ENCODE peak calls at places on chromosomes 16 and 17, in six cellular contexts. Y is endothelial cell of umbilical vein, P is IMR-90, K is astrocyte, Z is SK-N-SH, W is K562. I is an unnamed sample.

GRCh38 chr17:81705518-81706231 is 2.5 kb downstream of the MRPL12 start:
- DNase-seq in W (no peak), Z (no peak), K (no peak), Y (no peak), P (no peak), I (no peak)

GRCh38 chr17:58577696-58578095 is 63.3 kb upstream of the MTMR4 start:
- DNase-seq in Z (peak; percentile 56), K (peak; percentile 6), W (peak; percentile 78), Y (peak; percentile 30), P (peak; percentile 36), I (peak; percentile 81)

GRCh38 chr16:89909777-89910716 is 8.6 kb upstream of the MC1R start:
- DNase-seq in P (peak; percentile 64), K (peak; percentile 60), W (peak; percentile 82), Z (peak; percentile 92), Y (peak; percentile 57), I (peak; percentile 93)

GRCh38 chr16:82882249-82882648 is 255.5 kb downstream of the CDH13 start:
- DNase-seq in W (no peak), Y (no peak), P (no peak), Z (no peak), K (no peak), I (no peak)

GRCh38 chr17:44327715-44328449 is 3.3 kb upstream of the SLC25A39 start:
- DNase-seq in K (no peak), W (no peak), Y (no peak), Z (no peak), P (no peak), I (no peak)

GRCh38 chr17:45438931-45439610 is 6.4 kb upstream of the ARHGAP27 start:
- DNase-seq in K (no peak), P (no peak), Z (no peak), W (no peak), Y (no peak), I (no peak)

GRCh38 chr17:78144736-78145641 is 1.2 kb upstream of the C17orf99 start:
- DNase-seq in Y (no peak), P (no peak), K (no peak), Z (no peak), W (no peak), I (no peak)

GRCh38 chr16:26787924-26788323 is 278.8 kb upstream of the C16orf82 start:
- DNase-seq in P (no peak), Z (peak; percentile 4), Y (no peak), W (peak; percentile 45), K (no peak), I (no peak)

GRCh38 chr17:17387461-17388362 is 84.5 kb downstream of the NT5M start:
- DNase-seq in Y (no peak), P (no peak), Z (no peak), K (no peak), W (peak; percentile 18), I (peak; percentile 12)

GRCh38 chr17:79850571-79851460 is 11.6 kb upstream of the CBX4 start:
- DNase-seq in P (peak; percentile 86), Z (no peak), W (peak; percentile 48), K (peak; percentile 84), Y (no peak), I (peak; percentile 90)

GRCh38 chr16:67391424-67392300 is 1.6 kb downstream of the TPPP3 start:
- DNase-seq in W (no peak), K (no peak), P (no peak), Y (no peak), Z (peak; percentile 50), I (peak; percentile 49)

GRCh38 chr17:146983-147761 is 9.8 kb downstream of the SCGB1C2 start:
- DNase-seq in K (no peak), P (no peak), Z (no peak), W (no peak), Y (no peak), I (no peak)

GRCh38 chr16:56301391-56301850 is 110.1 kb downstream of the GNAO1 start:
- DNase-seq in K (peak; percentile 64), W (no peak), Y (no peak), Z (no peak), P (peak; percentile 46), I (peak; percentile 29)

GRCh38 chr17:17104494-17104893 is 62.2 kb downstream of the MPRIP start:
- DNase-seq in W (no peak), P (no peak), Y (no peak), K (no peak), Z (no peak), I (no peak)

GRCh38 chr16:19528666-19529065 is 4.9 kb downstream of the CCP110 start:
- DNase-seq in Y (no peak), Z (no peak), W (no peak), P (no peak), K (no peak), I (no peak)

GRCh38 chr16:15682105-15682570 is 32.1 kb downstream of the NDE1 start:
- DNase-seq in Z (no peak), K (peak; percentile 56), P (peak; percentile 84), Y (peak; percentile 84), W (peak; percentile 86), I (peak; percentile 91)
- H3K9ac ChIP-seq in Z (no peak overlapping the region), K (no peak overlapping the region), P (no peak overlapping the region), Y (no peak overlapping the region), W (no peak overlapping the region), I (peak overlapping the region; percentile 34)

DNA sequence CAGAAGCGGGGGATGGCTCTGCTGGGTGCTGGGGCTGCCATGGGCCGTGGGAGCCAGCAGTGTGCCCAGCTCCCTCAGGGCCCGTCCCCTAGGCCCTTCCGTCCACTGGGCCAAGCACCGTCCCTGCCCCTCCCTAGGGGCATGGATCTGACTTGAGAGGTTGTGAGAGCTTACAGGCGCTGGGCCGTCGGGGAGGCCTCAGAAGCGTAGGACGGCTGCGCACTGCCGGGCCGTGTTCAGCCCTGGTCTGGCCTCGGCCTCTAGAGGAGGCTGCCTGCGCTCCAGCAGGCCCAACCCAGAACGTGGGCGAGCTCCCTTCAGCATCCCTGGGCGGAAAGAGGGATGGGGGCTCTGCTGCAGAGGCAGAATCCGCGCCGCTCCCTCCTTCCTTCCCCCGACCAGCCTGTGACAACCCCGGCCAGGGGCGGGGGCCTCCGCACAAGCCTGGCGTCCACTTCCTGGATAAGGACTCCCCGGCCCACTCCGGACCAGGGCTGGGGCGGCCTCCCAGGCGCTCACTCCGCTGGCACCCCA is 685 bp upstream of the MPG start:
- DNase-seq in Z (peak; percentile 86), W (peak; percentile 74), Y (peak; percentile 65), K (no peak), P (peak; percentile 61), I (peak; percentile 87)
- H2AFZ ChIP-seq in Z (no peak overlapping the region), W (peak overlapping the region; percentile 76), Y (no peak overlapping the region), K (peak overlapping the region; percentile 43), P (peak overlapping the region; percentile 82), I (peak overlapping the region; percentile 64)

DNA sequence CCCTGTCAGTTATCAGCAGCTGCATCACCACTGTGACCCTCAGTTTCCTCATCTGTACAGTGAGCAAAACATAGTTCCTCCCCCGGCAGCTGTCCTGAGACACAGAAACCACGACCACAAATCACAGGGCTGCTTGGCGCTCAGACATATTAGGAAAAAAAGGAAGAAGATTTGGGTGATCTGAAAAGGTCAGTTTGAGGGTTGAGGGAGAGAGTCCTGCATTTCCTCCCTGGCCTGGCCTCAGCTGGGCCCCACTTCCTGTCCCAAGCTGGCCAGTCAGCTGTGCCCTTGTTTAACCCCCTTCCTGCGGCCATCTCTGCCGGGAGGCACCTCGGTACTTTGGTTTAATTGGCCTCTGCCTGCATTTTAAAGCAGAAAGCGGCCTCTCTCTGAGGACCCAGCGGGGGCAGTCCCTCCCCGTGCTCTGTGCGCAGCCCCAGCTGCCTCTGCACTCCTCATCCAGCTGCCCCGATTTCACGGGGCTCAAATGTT is 24.0 kb upstream of the CIBAR2 start:
- DNase-seq in Z (no peak), K (no peak), Y (no peak), P (no peak), W (peak; percentile 27), I (no peak)
- H3K9ac ChIP-seq in Z (no peak overlapping the region), K (no peak overlapping the region), Y (no peak overlapping the region), P (peak overlapping the region; percentile 30), W (peak overlapping the region; percentile 41), I (no peak overlapping the region)

GRCh38 chr16:68910051-68910450 is 66.7 kb downstream of the TANGO6 start:
- DNase-seq in P (no peak), Y (no peak), Z (no peak), W (no peak), K (no peak), I (no peak)

GRCh38 chr16:68909099-68909733 is 65.9 kb downstream of the TANGO6 start:
- DNase-seq in K (no peak), W (no peak), Y (no peak), Z (no peak), P (peak; percentile 55), I (no peak)

GRCh38 chr16:68902376-68903345 is 59.3 kb downstream of the TANGO6 start:
- DNase-seq in P (peak; percentile 63), Y (peak; percentile 77), Z (peak; percentile 55), W (peak; percentile 56), K (peak; percentile 31), I (peak; percentile 72)

GRCh38 chr16:68908000-68908313 is 64.6 kb downstream of the TANGO6 start:
- DNase-seq in Y (no peak), W (no peak), P (peak; percentile 42), Z (no peak), K (no peak), I (no peak)

DNA sequence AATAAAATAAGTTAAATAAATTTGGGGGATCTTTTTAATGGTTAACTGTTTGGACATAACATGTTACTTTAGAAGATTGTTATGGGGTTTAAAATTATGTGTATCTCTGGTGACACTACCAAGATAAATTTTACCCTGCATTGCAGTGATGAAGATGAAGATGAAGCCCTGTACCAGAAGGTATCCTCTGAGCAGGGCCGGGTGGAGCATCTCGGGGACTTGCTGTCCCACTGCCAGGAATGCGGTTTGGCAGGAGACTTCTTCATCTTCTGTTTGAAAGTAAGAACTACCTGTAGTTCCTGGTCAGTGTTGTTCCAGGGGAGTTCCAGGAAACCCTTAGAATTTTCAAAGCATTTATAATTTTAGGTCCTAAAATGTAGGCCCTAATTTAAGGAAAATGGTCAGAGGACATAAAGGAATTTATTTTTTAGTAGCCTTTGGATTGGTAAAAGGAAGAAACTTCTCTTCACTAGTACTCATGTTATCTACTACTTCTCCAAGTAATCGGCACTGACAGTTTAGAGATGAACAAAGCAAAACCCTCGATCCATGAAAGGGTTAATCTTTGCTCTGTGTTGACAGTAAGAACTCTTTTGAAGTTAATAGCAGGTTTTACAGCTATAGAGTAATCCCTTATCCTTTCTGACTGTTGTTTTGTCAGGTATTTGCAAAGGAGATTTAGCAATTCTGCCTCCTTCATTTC is 64.1 kb downstream of the TANGO6 start:
- DNase-seq in Y (no peak), P (no peak), Z (no peak), W (no peak), K (no peak), I (no peak)
- H2AFZ ChIP-seq in Y (no peak overlapping the region), P (no peak overlapping the region), Z (no peak overlapping the region), W (no peak overlapping the region), K (no peak overlapping the region), I (no peak overlapping the region)

DNA sequence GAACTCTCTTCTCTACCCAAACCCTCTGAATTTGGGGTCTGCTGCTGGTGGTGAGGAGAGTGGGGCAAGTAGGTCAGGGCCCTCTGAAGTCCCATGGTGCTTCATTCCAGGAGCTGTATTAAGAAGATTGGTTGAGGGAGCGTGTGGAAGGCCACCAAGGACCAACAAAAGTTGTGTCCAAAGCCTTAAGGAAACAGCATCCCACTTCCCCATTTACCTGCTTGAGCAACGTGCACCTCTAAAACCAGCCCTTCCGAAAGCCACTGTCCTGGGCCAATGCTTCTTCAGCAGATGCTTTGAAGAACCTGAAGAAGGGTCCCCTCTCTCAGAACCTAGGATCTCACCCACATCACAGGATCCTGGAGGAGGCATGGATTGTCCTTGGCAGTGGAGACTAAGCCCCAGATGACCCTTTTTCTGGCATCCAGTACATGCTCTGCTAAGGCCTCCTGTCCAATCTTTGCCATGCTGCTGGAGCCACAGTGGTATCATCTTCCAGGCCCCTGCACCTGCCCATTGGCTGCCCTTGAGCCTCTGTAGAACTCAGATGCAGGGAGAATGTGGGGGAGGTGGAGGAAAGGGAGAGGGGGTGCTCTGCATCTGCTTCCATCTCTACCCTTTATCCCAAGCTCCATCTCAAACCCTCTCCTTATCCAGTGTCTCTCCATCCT is 5.8 kb upstream of the NR1D1 start:
- DNase-seq in K (no peak), W (no peak), Y (no peak), P (no peak), Z (no peak), I (no peak)
- H3K9ac ChIP-seq in K (peak overlapping the region; percentile 13), W (no peak overlapping the region), Y (no peak overlapping the region), P (peak overlapping the region; percentile 35), Z (no peak overlapping the region), I (no peak overlapping the region)

I was measured in GM23248.